ENCODE peak calls at places on chromosome 17, in eight cellular contexts. C is PC-3, M is transverse colon, V is tibial artery, O is left ventricle myocardium inferior, T is AG04450, J is endodermal cell, X is BJ. Y is an unnamed sample.

GRCh38 chr17:20059728-20060188 is 50.6 kb downstream of the SPECC1 start:
- DNase-seq in M (no peak), V (no peak), J (no peak), O (no peak), T (no peak), C (peak; percentile 88), X (no peak), Y (no peak)

GRCh38 chr17:36731806-36732205 is 130.4 kb downstream of the MRM1 start:
- DNase-seq in X (no peak), M (no peak), V (no peak), C (no peak), J (peak; percentile 79), T (no peak), O (no peak), Y (no peak)

GRCh38 chr17:42362245-42362961 is 25.8 kb downstream of the STAT3 start:
- DNase-seq in T (no peak), M (no peak), V (no peak), X (no peak), C (no peak), O (peak; percentile 36), J (no peak), Y (peak; percentile 70)

GRCh38 chr17:77330602-77331081 is 189.9 kb downstream of the SEC14L1 start:
- DNase-seq in O (no peak), M (no peak), C (no peak), V (peak; percentile 63), X (no peak), J (peak; percentile 54), T (no peak), Y (no peak)

GRCh38 chr17:15409721-15410247 is 57.6 kb downstream of the CDRT4 start:
- DNase-seq in J (no peak), X (peak; percentile 98), O (peak; percentile 48), M (peak; percentile 21), V (peak; percentile 82), C (peak; percentile 84), T (peak; percentile 93), Y (peak; percentile 38)

GRCh38 chr17:492015-492399 is 139.4 kb upstream of the RPH3AL start:
- DNase-seq in M (no peak), C (no peak), X (no peak), O (no peak), T (no peak), J (no peak), V (no peak), Y (no peak)

GRCh38 chr17:58165981-58166380 is 801 bp upstream of the OR4D2 start:
- DNase-seq in V (no peak), T (no peak), O (no peak), M (no peak), J (no peak), X (no peak), C (no peak), Y (no peak)

GRCh38 chr17:320809-321385 is 31.7 kb downstream of the RPH3AL start:
- DNase-seq in V (no peak), T (no peak), O (no peak), C (no peak), M (no peak), X (no peak), J (peak; percentile 98), Y (no peak)

GRCh38 chr17:6231886-6232767 is 161.9 kb downstream of the WSCD1 start:
- DNase-seq in J (peak; percentile 51), T (no peak), O (no peak), M (no peak), C (peak; percentile 83), X (no peak), V (no peak), Y (no peak)

GRCh38 chr17:16417896-16418683 is 2.7 kb downstream of the TRPV2 start:
- DNase-seq in O (no peak), T (no peak), X (no peak), M (no peak), V (no peak), J (peak; percentile 61), C (peak; percentile 37), Y (no peak)

GRCh38 chr17:83161298-83162034 is 82.1 kb downstream of the METRNL start:
- DNase-seq in J (peak; percentile 32), T (peak; percentile 72), V (peak; percentile 48), X (peak; percentile 79), O (no peak), M (no peak), C (peak; percentile 12), Y (peak; percentile 13)

GRCh38 chr17:66580601-66581385 is 254.1 kb upstream of the CACNG5 start:
- DNase-seq in J (no peak), V (no peak), O (no peak), T (no peak), X (peak; percentile 65), C (no peak), M (peak; percentile 51), Y (no peak)

GRCh38 chr17:55416470-55417052 is 5.1 kb downstream of the MMD start:
- DNase-seq in C (no peak), M (no peak), O (no peak), X (no peak), V (no peak), T (no peak), J (no peak), Y (no peak)

GRCh38 chr17:59521465-59522126 is 43.8 kb upstream of the DHX40 start:
- DNase-seq in O (peak; percentile 25), C (peak; percentile 81), M (peak; percentile 75), V (no peak), X (no peak), T (peak; percentile 21), J (peak; percentile 94), Y (peak; percentile 22)

GRCh38 chr17:17837380-17837821 is 615 bp upstream of the SREBF1 start:
- DNase-seq in M (no peak), J (peak; percentile 84), X (peak; percentile 54), T (no peak), O (no peak), C (peak; percentile 60), V (peak; percentile 86), Y (peak; percentile 51)

GRCh38 chr17:64128787-64129514 is 993 bp downstream of the ERN1 start:
- DNase-seq in C (peak; percentile 59), J (no peak), X (no peak), O (no peak), T (no peak), M (peak; percentile 62), V (peak; percentile 76), Y (no peak)

GRCh38 chr17:64131606-64132270 is 1.8 kb upstream of the ERN1 start:
- DNase-seq in T (no peak), M (no peak), X (no peak), C (no peak), V (no peak), J (peak; percentile 43), O (no peak), Y (no peak)

GRCh38 chr17:64129765-64130558 is at the start of gene ERN1:
- DNase-seq in V (peak; percentile 96), X (no peak), M (peak; percentile 95), T (peak; percentile 82), O (peak; percentile 95), J (peak; percentile 99), C (peak; percentile 91), Y (peak; percentile 87)

GRCh38 chr17:64129515-64129764 is 504 bp downstream of the ERN1 start:
- DNase-seq in C (no peak), J (no peak), V (no peak), T (no peak), O (no peak), X (no peak), M (no peak), Y (no peak)

GRCh38 chr17:64130559-64131001 is 636 bp upstream of the ERN1 start:
- DNase-seq in O (no peak), C (peak; percentile 49), V (peak; percentile 80), X (no peak), T (no peak), J (no peak), M (peak; percentile 51), Y (no peak)
- H3K4me3 ChIP-seq in O (peak overlapping the region; percentile 81), C (peak overlapping the region; percentile 64), V (peak overlapping the region; percentile 95), X (peak overlapping the region; percentile 51), T (peak overlapping the region; percentile 61), J (peak overlapping the region; percentile 75), M (peak overlapping the region; percentile 97), Y (peak overlapping the region; percentile 60)

GRCh38 chr17:44758414-44759095 is at the start of gene ADAM11:
- DNase-seq in J (peak; percentile 84), C (no peak), T (no peak), O (no peak), M (no peak), X (no peak), V (no peak), Y (no peak)
- H3K27me3 ChIP-seq in J (peaks cover 38% of the 10 kb centered on the region), C (peaks cover 5% of the 10 kb centered on the region), T (peaks cover 23% of the 10 kb centered on the region), O (peaks cover 45% of the 10 kb centered on the region), M (peaks cover 54% of the 10 kb centered on the region), X (peaks cover 11% of the 10 kb centered on the region), V (no peaks in the 10 kb centered on the region), Y (peaks cover 29% of the 10 kb centered on the region)

DNA sequence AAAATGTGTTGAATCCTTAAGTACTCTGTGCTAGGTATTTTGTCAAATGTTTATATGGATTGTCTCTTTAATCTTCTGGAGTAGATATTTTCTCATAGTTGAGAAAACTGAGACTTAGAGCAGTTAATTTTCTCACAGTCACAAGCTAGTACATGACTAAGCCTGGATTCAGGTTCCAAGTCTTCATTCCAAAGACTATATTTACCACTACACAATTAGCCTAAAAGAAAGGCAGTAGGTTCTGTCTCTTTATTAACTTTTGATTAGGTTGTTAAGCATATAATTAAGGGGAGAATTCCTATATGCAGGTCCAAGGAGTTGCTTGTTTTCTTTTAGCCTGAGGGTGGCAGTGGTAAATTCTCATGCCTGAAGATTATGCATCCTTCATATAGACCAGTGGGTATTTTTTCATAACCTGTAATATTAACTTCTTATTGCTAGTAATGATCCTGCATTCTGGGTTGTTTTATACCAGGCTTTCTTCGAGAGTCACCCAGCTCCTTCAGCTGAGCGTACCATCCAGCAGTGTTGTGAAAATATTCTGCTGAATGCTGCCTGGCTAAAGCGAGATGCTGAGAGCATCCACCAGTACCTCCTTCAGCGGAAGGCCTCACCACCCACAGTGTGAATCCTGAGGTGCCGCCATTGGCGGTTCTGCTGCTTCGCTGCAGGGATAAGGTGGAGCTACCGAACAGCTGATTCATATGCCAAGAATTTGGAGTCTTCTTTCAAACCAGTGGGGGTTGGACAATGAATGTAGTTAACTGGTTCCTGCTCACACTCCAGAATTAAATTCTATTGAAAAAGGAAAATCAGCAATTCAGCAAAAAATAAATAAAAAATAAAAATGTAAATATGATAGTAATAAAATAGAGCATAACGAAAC is 28.2 kb upstream of the KPNB1 start:
- DNase-seq in C (peak; percentile 98), X (peak; percentile 51), V (peak; percentile 70), M (no peak), T (peak; percentile 69), O (no peak), J (peak; percentile 95), Y (peak; percentile 48)
- TF ChIP-seq CTCF in C (peak; percentile 48), X (no peak), V (no peak), M (no peak), T (no peak), O (no peak), J (peak; percentile 26), Y (no peak)

GRCh38 chr17:75817571-75817970 is 26.6 kb downstream of the UNC13D start:
- DNase-seq in V (no peak), C (no peak), T (no peak), J (no peak), M (no peak), X (no peak), O (no peak), Y (no peak)

GRCh38 chr17:75818326-75818885 is 25.8 kb downstream of the UNC13D start:
- DNase-seq in J (no peak), C (no peak), T (no peak), M (no peak), X (no peak), O (no peak), V (no peak), Y (no peak)

GRCh38 chr17:75819723-75820410 is 24.3 kb downstream of the UNC13D start:
- DNase-seq in O (no peak), C (no peak), T (no peak), V (no peak), M (no peak), J (no peak), X (no peak), Y (no peak)

GRCh38 chr17:75820411-75821080 is 23.7 kb downstream of the UNC13D start:
- DNase-seq in C (no peak), V (no peak), J (no peak), T (no peak), O (no peak), X (no peak), M (no peak), Y (no peak)

GRCh38 chr17:75819116-75819515 is 25.1 kb downstream of the UNC13D start:
- DNase-seq in O (no peak), J (no peak), V (no peak), C (peak; percentile 30), T (no peak), M (no peak), X (no peak), Y (no peak)
- H3K4me3 ChIP-seq in O (no peak overlapping the region), J (no peak overlapping the region), V (no peak overlapping the region), C (no peak overlapping the region), T (no peak overlapping the region), M (no peak overlapping the region), X (no peak overlapping the region), Y (no peak overlapping the region)